ENCODE peak calls at places on chromosomes 4 and X, in eight cellular contexts. L is neuronal stem cell, W is fibroblast of lung, Y is mammary epithelial cell, T is IMR-90, C is hepatocyte, U is H9, I is GM23338. M is an unnamed sample.

GRCh38 chr4:107999932-108000539 is 10.3 kb downstream of the HADH start:
- DNase-seq in U (no peak), I (no peak), T (no peak), Y (no peak), W (no peak), C (no peak), L (no peak), M (no peak)

GRCh38 chr4:128393111-128393704 is 105.6 kb upstream of the PGRMC2 start:
- DNase-seq in U (no peak), W (peak), L (no peak), Y (no peak), T (peak), I (no peak), C (no peak), M (peak)

GRCh38 chr4:133938061-133938460 is 263.5 kb downstream of the PABPC4L start:
- DNase-seq in T (no peak), W (peak), C (no peak), I (no peak), L (no peak), U (no peak), Y (no peak), M (no peak)

GRCh38 chrX:118370921-118371624 is 25.2 kb downstream of the WDR44 start:
- DNase-seq in C (peak), U (no peak), L (no peak), W (peak), T (peak), I (no peak), Y (no peak), M (no peak)

GRCh38 chr4:16860506-16860905 is 37.9 kb downstream of the LDB2 start:
- DNase-seq in I (no peak), C (no peak), W (peak), Y (no peak), U (no peak), T (peak), L (no peak), M (peak)

GRCh38 chrX:53939127-53939526 is 105.1 kb downstream of the PHF8 start:
- DNase-seq in I (no peak), C (no peak), Y (no peak), W (no peak), U (no peak), L (no peak), T (no peak), M (no peak)

GRCh38 chrX:17376381-17377046 is 1.5 kb downstream of the NHS start:
- DNase-seq in Y (peak), C (peak), L (peak), U (no peak), T (no peak), I (peak), W (peak), M (peak)

GRCh38 chr4:47122592-47123291 is 91.4 kb downstream of the GABRB1 start:
- DNase-seq in U (peak), I (peak), C (peak), Y (peak), W (peak), T (peak), L (peak), M (peak)

GRCh38 chr4:75497133-75497532 is 17.1 kb downstream of the RCHY1 start:
- DNase-seq in C (no peak), W (peak), I (no peak), Y (peak), L (no peak), T (peak), U (no peak), M (no peak)

GRCh38 chr4:121236353-121237068 is 72.4 kb upstream of the TNIP3 start:
- DNase-seq in W (no peak), L (no peak), Y (no peak), T (no peak), C (no peak), U (no peak), I (no peak), M (no peak)

GRCh38 chrX:72347366-72347765 is 41.7 kb upstream of the CITED1 start:
- DNase-seq in Y (no peak), C (no peak), W (no peak), I (no peak), T (no peak), U (no peak), L (no peak), M (no peak)

GRCh38 chr4:98794565-98795205 is 134.2 kb downstream of the EIF4E start:
- DNase-seq in I (peak), W (peak), L (no peak), C (peak), T (peak), U (peak), Y (peak), M (no peak)

GRCh38 chr4:7658297-7659204 is 223.8 kb upstream of the PSAPL1 start:
- DNase-seq in I (no peak), L (no peak), C (no peak), T (peak), U (no peak), W (peak), Y (no peak), M (peak)

GRCh38 chr4:151276787-151277557 is at the start of gene PRSS48:
- DNase-seq in T (peak), C (peak), L (peak), Y (peak), W (peak), I (peak), U (peak), M (no peak)

GRCh38 chr4:153497091-153497531 is 31.0 kb downstream of the TMEM131L start:
- DNase-seq in Y (peak), T (peak), C (peak), U (no peak), I (no peak), L (no peak), W (peak), M (no peak)

GRCh38 chr4:151744614-151745013 is 16.2 kb downstream of the GATB start:
- DNase-seq in I (peak), T (peak), W (peak), Y (peak), C (peak), L (no peak), U (no peak), M (peak)

GRCh38 chrX:149522914-149523313 is 17.8 kb upstream of the IDS start:
- DNase-seq in C (peak), L (no peak), U (no peak), T (no peak), W (no peak), I (no peak), Y (no peak), M (no peak)

GRCh38 chr4:163758032-163758431 is 263.5 kb downstream of the TMA16 start:
- DNase-seq in W (no peak), I (no peak), C (no peak), Y (no peak), U (no peak), T (no peak), L (no peak), M (no peak)

GRCh38 chr4:8507251-8507570 is 66.6 kb downstream of the TRMT44 start:
- DNase-seq in Y (no peak), U (no peak), C (no peak), W (no peak), I (no peak), L (no peak), T (no peak), M (peak)

DNA sequence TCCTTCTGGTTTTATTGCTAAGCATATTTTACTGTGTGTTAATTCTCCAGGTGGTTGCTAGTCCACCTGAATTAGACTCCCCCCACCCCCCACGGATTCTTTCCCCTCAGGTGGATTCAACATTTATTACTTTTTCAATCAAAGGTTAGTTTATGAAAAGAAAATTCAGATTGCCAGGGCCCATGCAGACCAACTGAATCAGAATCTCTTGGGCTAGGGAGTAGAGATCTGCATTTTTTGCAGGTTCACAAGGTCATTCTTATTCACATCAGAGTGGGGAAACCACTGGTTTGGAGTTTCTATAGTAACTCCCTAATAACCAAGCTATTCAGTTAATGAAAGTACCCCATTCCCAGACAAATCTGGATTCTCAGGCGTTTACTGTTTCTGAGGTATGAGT is 9.8 kb downstream of the TMEM255A start:
- DNase-seq in L (no peak), Y (peak), W (no peak), U (no peak), I (no peak), T (no peak), C (no peak), M (no peak)
- H3K4me2 ChIP-seq in L (no peak), Y (no peak), W (no peak), U (no peak), I (no peak), T (no peak), C (no peak), M (no peak)

DNA sequence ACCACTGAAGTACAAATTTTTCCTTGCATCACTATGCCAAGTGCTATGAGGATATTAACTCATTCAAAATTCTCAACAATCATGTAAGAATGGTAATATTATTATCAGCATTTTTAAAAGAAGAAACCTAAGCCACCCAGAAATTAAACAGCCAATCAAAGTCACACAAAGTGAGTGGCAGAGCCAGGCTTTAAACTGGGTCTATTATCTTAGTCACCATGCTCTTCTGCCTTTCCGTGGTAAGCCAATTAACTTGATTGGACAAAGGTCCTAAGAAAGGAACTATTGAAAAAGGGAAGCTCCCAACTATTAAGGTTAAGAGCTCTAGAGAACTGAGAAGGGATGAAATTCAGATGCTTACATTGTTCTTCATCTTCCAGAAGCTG is 111.5 kb downstream of the ASB9 start:
- DNase-seq in Y (no peak), I (no peak), W (no peak), U (no peak), C (no peak), T (no peak), L (no peak), M (no peak)
- H3K27ac ChIP-seq in Y (no peak), I (no peak), W (no peak), U (no peak), C (no peak), T (no peak), L (no peak), M (no peak)

DNA sequence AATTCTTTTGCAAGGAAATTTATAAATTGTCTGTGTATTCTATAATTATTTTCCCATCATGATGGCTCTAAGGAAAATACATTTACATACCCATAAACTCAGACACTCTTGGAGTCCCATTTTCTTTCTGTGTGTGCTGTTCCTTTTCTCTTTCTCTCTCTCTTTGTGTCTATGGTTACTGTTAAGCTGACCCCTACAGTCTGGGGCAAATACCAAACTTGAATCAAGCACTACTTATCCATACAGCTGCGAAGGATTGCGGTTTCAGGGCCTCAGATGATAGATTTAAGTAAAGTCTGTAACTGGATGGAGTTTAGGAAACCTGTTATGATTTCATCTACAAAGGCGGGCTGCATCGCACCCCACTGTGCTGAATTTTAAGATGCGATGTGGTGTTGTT is 150.2 kb downstream of the SHROOM3 start:
- DNase-seq in I (peak), L (peak), Y (no peak), T (peak), C (no peak), W (peak), U (no peak), M (no peak)
- H3K4me2 ChIP-seq in I (peak), L (no peak), Y (peak), T (peak), C (peak), W (no peak), U (peak), M (no peak)

GRCh38 chr4:124691801-124692200 is 20.7 kb downstream of the ANKRD50 start:
- DNase-seq in I (no peak), Y (no peak), L (no peak), U (no peak), T (no peak), W (no peak), C (no peak), M (no peak)

GRCh38 chr4:124685851-124686250 is 26.7 kb downstream of the ANKRD50 start:
- DNase-seq in U (no peak), Y (peak), C (no peak), L (no peak), I (no peak), W (peak), T (no peak), M (no peak)

GRCh38 chr4:124684301-124684700 is 28.2 kb downstream of the ANKRD50 start:
- DNase-seq in L (no peak), C (no peak), I (no peak), T (peak), Y (peak), W (no peak), U (no peak), M (no peak)

GRCh38 chr4:124686279-124686678 is 26.3 kb downstream of the ANKRD50 start:
- DNase-seq in W (no peak), C (no peak), T (no peak), I (peak), U (peak), Y (no peak), L (peak), M (no peak)
- H3K27ac ChIP-seq in W (no peak), C (no peak), T (no peak), I (peak), U (no peak), Y (peak), L (peak), M (no peak)

GRCh38 chr4:74021617-74022016 is 16.9 kb downstream of the CXCL3 start:
- DNase-seq in I (no peak), C (no peak), Y (no peak), U (no peak), W (no peak), T (no peak), L (no peak), M (no peak)
- H3K4me2 ChIP-seq in I (no peak), C (no peak), Y (no peak), U (no peak), W (no peak), T (no peak), L (no peak), M (no peak)

M was measured in osteoblast.